ENCODE peak calls at places on chromosomes 11 and 22, in seven cellular contexts. D, J, C, V, P, L and Y are unnamed samples.

GRCh38 chr11:119369035-119369925 is 12.2 kb downstream of the USP2 start:
- DNase-seq in D (peak; percentile 27), J (no peak), C (no peak), V (peak; percentile 77), P (no peak), L (no peak), Y (no peak)

GRCh38 chr11:31419669-31420068 is 50.0 kb downstream of the DNAJC24 start:
- DNase-seq in D (no peak), J (no peak), C (no peak), V (no peak), P (no peak), L (no peak), Y (no peak)

GRCh38 chr11:12674936-12675696 is 895 bp downstream of the TEAD1 start:
- DNase-seq in D (no peak), J (peak; percentile 38), C (no peak), V (peak; percentile 53), P (peak; percentile 39), L (no peak), Y (peak; percentile 28)

GRCh38 chr11:2555376-2555775 is 110.6 kb downstream of the KCNQ1 start:
- DNase-seq in D (no peak), J (no peak), C (no peak), V (no peak), P (peak; percentile 9), L (no peak), Y (no peak)

GRCh38 chr11:117376517-117376916 is 48.9 kb downstream of the CEP164 start:
- DNase-seq in D (no peak), J (no peak), C (no peak), V (no peak), P (no peak), L (no peak), Y (peak; percentile 66)

GRCh38 chr22:28103596-28103995 is 184.5 kb upstream of the PITPNB start:
- DNase-seq in D (no peak), J (no peak), C (no peak), V (no peak), P (no peak), L (no peak), Y (no peak)

GRCh38 chr11:126434950-126435335 is 79.5 kb downstream of the ST3GAL4 start:
- DNase-seq in D (no peak), J (no peak), C (no peak), V (no peak), P (peak; percentile 36), L (no peak), Y (no peak)

GRCh38 chr11:11268119-11268518 is 84.9 kb downstream of the CSNK2A3 start:
- DNase-seq in D (no peak), J (no peak), C (no peak), V (no peak), P (no peak), L (no peak), Y (no peak)

GRCh38 chr11:12017243-12017678 is 8.8 kb upstream of the DKK3 start:
- DNase-seq in D (no peak), J (no peak), C (no peak), V (no peak), P (no peak), L (no peak), Y (peak; percentile 38)

GRCh38 chr22:47842119-47842518 is 1079.7 kb downstream of the TBC1D22A start:
- DNase-seq in D (no peak), J (no peak), C (no peak), V (no peak), P (peak; percentile 29), L (peak; percentile 9), Y (no peak)

GRCh38 chr22:32745251-32745995 is 56.1 kb upstream of the TIMP3 start:
- DNase-seq in D (no peak), J (no peak), C (peak; percentile 82), V (no peak), P (peak; percentile 26), L (no peak), Y (peak; percentile 50)

GRCh38 chr11:19631657-19632325 is 80.8 kb upstream of the NAV2 start:
- DNase-seq in D (no peak), J (no peak), C (no peak), V (no peak), P (no peak), L (no peak), Y (no peak)

GRCh38 chr22:38489142-38489541 is 17.0 kb downstream of the DDX17 start:
- DNase-seq in D (no peak), J (no peak), C (no peak), V (no peak), P (no peak), L (no peak), Y (no peak)

GRCh38 chr11:25943031-25943430 is 388.9 kb upstream of the ANO3 start:
- DNase-seq in D (no peak), J (no peak), C (no peak), V (no peak), P (no peak), L (no peak), Y (no peak)

GRCh38 chr22:29907753-29908515 is 25.0 kb downstream of the MTMR3 start:
- DNase-seq in D (peak; percentile 43), J (peak; percentile 81), C (peak; percentile 84), V (peak; percentile 60), P (no peak), L (no peak), Y (peak; percentile 76)

GRCh38 chr11:23778971-23779370 is 717.9 kb upstream of the LUZP2 start:
- DNase-seq in D (no peak), J (no peak), C (no peak), V (no peak), P (no peak), L (no peak), Y (no peak)

GRCh38 chr11:7490054-7490453 is 4.7 kb downstream of the OLFML1 start:
- DNase-seq in D (no peak), J (no peak), C (no peak), V (no peak), P (no peak), L (no peak), Y (no peak)

GRCh38 chr11:76242004-76242779 is 35.9 kb upstream of the WNT11 start:
- DNase-seq in D (no peak), J (no peak), C (no peak), V (no peak), P (no peak), L (no peak), Y (no peak)

GRCh38 chr22:38266120-38266519 is 6.7 kb downstream of the TMEM184B start:
- DNase-seq in D (no peak), J (no peak), C (no peak), V (no peak), P (no peak), L (no peak), Y (no peak)

GRCh38 chr11:72432347-72433287 is 1.7 kb downstream of the CLPB start:
- DNase-seq in D (no peak), J (no peak), C (no peak), V (no peak), P (no peak), L (no peak), Y (no peak)

GRCh38 chr11:130473056-130473794 is 24.8 kb downstream of the ADAMTS15 start:
- DNase-seq in D (no peak), J (no peak), C (no peak), V (no peak), P (no peak), L (no peak), Y (no peak)

GRCh38 chr11:127971448-127971847 is 615.9 kb downstream of the ETS1 start:
- DNase-seq in D (no peak), J (no peak), C (no peak), V (peak; percentile 53), P (no peak), L (no peak), Y (no peak)

GRCh38 chr11:27592111-27592780 is 85.7 kb upstream of the LIN7C start:
- DNase-seq in D (no peak), J (no peak), C (no peak), V (no peak), P (no peak), L (no peak), Y (no peak)

GRCh38 chr11:112632866-112633505 is 328.2 kb upstream of the NCAM1 start:
- DNase-seq in D (no peak), J (no peak), C (no peak), V (no peak), P (no peak), L (no peak), Y (no peak)